ENCODE peak calls at places on chromosomes 16 and 17, in four cellular contexts. R, Y, Z and G are unnamed samples. For H3K9me3, the result is how much of the 10 kb centered on the place peaks cover.

GRCh38 chr17:36721560-36722120 is 120.3 kb downstream of the MRM1 start:
- DNase-seq in R (no peak), Y (no peak), Z (no peak), G (peak)

GRCh38 chr17:44568311-44568710 is 11.0 kb downstream of the FZD2 start:
- DNase-seq in R (no peak), Y (no peak), Z (no peak), G (no peak)

GRCh38 chr16:1771072-1771863 is at the start of gene NME3:
- DNase-seq in R (peak), Y (no peak), Z (peak), G (peak)

GRCh38 chr17:51085150-51085805 is 35.4 kb downstream of the SPAG9 start:
- DNase-seq in R (no peak), Y (no peak), Z (no peak), G (peak)

GRCh38 chr16:17104654-17105053 is 366.1 kb downstream of the XYLT1 start:
- DNase-seq in R (no peak), Y (no peak), Z (no peak), G (no peak)

GRCh38 chr17:72404872-72405271 is 284.1 kb downstream of the SOX9 start:
- DNase-seq in R (no peak), Y (no peak), Z (no peak), G (peak)

GRCh38 chr17:248337-249235 is 67.1 kb upstream of the DOC2B start:
- DNase-seq in R (no peak), Y (no peak), Z (no peak), G (no peak)

GRCh38 chr16:53022374-53022773 is 30.3 kb downstream of the CHD9NB start:
- DNase-seq in R (peak), Y (no peak), Z (peak), G (peak)

GRCh38 chr17:76193616-76194015 is 46.7 kb downstream of the RNF157 start:
- DNase-seq in R (peak), Y (no peak), Z (no peak), G (no peak)

GRCh38 chr16:89864421-89864820 is 9.0 kb upstream of the TCF25 start:
- DNase-seq in R (no peak), Y (no peak), Z (no peak), G (no peak)

GRCh38 chr17:62892870-62893338 is 73.1 kb upstream of the TANC2 start:
- DNase-seq in R (no peak), Y (no peak), Z (peak), G (peak)

GRCh38 chr16:75333770-75334169 is 82.3 kb upstream of the BCAR1 start:
- DNase-seq in R (no peak), Y (no peak), Z (no peak), G (no peak)

GRCh38 chr17:45282683-45283644 is 21.1 kb upstream of the SPATA32 start:
- DNase-seq in R (no peak), Y (no peak), Z (no peak), G (peak)

GRCh38 chr17:73719588-73720071 is 75.4 kb upstream of the SDK2 start:
- DNase-seq in R (peak), Y (no peak), Z (no peak), G (peak)

GRCh38 chr16:85381738-85382592 is 231.2 kb upstream of the GSE1 start:
- DNase-seq in R (no peak), Y (no peak), Z (no peak), G (peak)

GRCh38 chr16:66116163-66116792 is 250.2 kb upstream of the CDH5 start:
- DNase-seq in R (no peak), Y (no peak), Z (no peak), G (peak)

GRCh38 chr16:48970216-48970615 is 311.4 kb downstream of the CBLN1 start:
- DNase-seq in R (no peak), Y (no peak), Z (no peak), G (no peak)

GRCh38 chr17:21199311-21199710 is 14.7 kb downstream of the TMEM11 start:
- DNase-seq in R (no peak), Y (peak), Z (peak), G (peak)
- H3K9me3 ChIP-seq in R (under half), Y (under half), Z (under half), G (under half)

DNA sequence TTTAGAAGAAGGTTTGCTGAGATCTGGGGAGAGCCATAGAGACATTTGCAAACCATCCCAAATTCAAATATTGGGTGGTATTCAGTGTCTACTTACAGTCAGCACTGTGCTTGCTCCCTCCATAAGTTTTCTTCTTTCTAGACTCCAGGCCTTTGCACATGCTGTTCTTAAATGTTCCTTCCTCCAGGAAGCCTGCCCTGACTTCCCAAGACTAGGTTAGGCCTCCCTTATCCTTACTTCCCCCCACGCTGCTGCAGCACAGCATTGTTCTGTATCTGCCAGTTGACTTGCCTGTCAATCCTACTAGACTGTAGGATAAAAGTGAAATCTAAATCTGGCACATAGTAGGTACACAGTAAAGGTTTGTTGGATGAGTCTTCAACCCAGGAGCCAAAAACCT is 53.4 kb downstream of the ASIC2 start:
- DNase-seq in R (no peak), Y (no peak), Z (no peak), G (no peak)
- H4K91ac ChIP-seq in R (no peak), Y (no peak), Z (no peak), G (no peak)

GRCh38 chr17:28846231-28846630 is 3.6 kb upstream of the FAM222B start:
- DNase-seq in R (no peak), Y (no peak), Z (no peak), G (no peak)

GRCh38 chr17:28842282-28843012 is at the start of gene FAM222B:
- DNase-seq in R (peak), Y (peak), Z (peak), G (peak)

GRCh38 chr17:28843810-28844137 is 1.2 kb upstream of the FAM222B start:
- DNase-seq in R (no peak), Y (no peak), Z (no peak), G (no peak)

GRCh38 chr17:28839221-28839620 is 3.4 kb downstream of the FAM222B start:
- DNase-seq in R (no peak), Y (no peak), Z (no peak), G (no peak)

DNA sequence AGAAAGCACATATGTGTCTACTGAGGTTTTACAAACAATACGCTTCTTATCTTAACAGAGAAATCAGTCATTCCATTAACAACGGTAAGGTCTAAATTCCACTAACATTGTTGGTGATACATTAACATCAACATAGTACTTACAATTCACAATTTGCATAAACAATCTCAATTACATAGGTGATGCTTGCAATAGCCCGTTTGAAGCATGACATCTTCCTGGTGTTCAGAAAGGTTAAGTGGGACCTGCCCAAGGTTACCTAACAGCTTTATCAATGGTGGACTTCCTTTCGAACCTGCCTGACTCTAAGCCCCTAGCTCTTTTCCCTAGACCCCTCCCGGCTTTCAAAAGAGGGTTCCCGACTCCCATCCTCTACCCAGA is 699 bp downstream of the FAM222B start:
- DNase-seq in R (no peak), Y (no peak), Z (no peak), G (peak)
- H3K9ac ChIP-seq in R (peak), Y (peak), Z (peak), G (peak)

DNA sequence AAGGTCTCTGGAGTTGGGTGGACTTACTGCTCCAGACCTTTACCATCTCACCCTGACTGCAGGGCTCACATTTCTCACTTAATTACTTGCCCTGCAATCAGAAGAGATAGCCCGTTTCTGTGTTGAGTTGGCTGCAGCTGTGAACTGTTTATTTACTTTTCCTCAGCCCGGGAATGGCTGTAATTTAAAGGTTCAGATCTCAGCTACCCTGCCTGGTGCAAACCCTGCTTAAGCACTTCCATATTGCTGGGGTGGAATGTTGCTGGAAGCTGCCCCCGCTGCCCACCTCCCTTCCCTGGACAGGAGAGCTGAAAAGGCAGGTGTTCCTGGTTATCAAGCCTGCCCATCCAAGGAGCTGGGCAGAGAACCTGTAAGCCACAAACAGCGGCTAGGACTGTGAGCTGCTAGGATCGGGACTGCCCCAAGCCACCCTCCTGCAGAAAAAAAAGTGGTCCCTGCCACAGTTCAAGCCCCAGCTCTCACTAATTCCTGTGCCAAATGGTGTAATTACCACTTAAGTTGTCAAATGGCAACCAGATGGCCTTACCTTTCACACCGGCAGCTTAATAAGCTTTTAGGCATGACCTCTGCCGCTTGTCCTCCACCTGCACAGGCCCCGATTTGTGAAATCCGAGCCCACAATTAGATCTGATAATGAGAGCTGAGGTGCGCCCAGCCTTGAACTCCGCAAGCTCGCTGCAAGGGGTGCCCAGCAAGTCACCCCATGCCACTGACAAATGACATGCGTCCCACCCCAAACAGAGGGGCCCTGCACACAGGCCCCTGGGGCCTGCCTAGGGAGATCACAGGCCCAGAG is 269.8 kb downstream of the C16orf95 start:
- DNase-seq in R (no peak), Y (no peak), Z (no peak), G (no peak)
- H3K9me3 ChIP-seq in R (under half), Y (under half), Z (under half), G (under half)

GRCh38 chr16:20874088-20874581 is 26.0 kb downstream of the DCUN1D3 start:
- DNase-seq in R (no peak), Y (no peak), Z (no peak), G (no peak)
- H4K91ac ChIP-seq in R (no peak), Y (no peak), Z (no peak), G (no peak)